ENCODE peak calls at places on chromosomes 11 and 22, in six cellular contexts. One of them, this sample, is unnamed.

GRCh38 chr22:28894793-28895192 is 11.4 kb downstream of the ZNRF3 start:
- DNase-seq in upper lobe of right lung: no peak
- DNase-seq in IMR-90: no peak
- DNase-seq in gastrocnemius medialis: no peak
- DNase-seq in MM.1S: no peak
- DNase-seq in A549: no peak
- DNase-seq in this sample: no peak

GRCh38 chr22:21802056-21802455 is 65.4 kb downstream of the MAPK1 start:
- DNase-seq in A549: no peak
- DNase-seq in upper lobe of right lung: no peak
- DNase-seq in gastrocnemius medialis: no peak
- DNase-seq in MM.1S: no peak
- DNase-seq in IMR-90: peak; percentile 34
- DNase-seq in this sample: no peak

GRCh38 chr11:120244476-120244875 is 4.5 kb downstream of the POU2F3 start:
- DNase-seq in IMR-90: peak; percentile 10
- DNase-seq in A549: no peak
- DNase-seq in gastrocnemius medialis: no peak
- DNase-seq in upper lobe of right lung: no peak
- DNase-seq in MM.1S: no peak
- DNase-seq in this sample: peak; percentile 71

GRCh38 chr11:128303383-128303782 is 284.0 kb downstream of the ETS1 start:
- DNase-seq in A549: no peak
- DNase-seq in MM.1S: no peak
- DNase-seq in IMR-90: no peak
- DNase-seq in gastrocnemius medialis: no peak
- DNase-seq in upper lobe of right lung: no peak
- DNase-seq in this sample: no peak

GRCh38 chr11:100777736-100778135 is 90.6 kb downstream of the ARHGAP42 start:
- DNase-seq in gastrocnemius medialis: no peak
- DNase-seq in A549: no peak
- DNase-seq in upper lobe of right lung: no peak
- DNase-seq in IMR-90: no peak
- DNase-seq in MM.1S: no peak
- DNase-seq in this sample: no peak

GRCh38 chr11:1336836-1337646 is 27.6 kb upstream of the TOLLIP start:
- DNase-seq in gastrocnemius medialis: no peak
- DNase-seq in IMR-90: no peak
- DNase-seq in MM.1S: no peak
- DNase-seq in A549: no peak
- DNase-seq in upper lobe of right lung: peak; percentile 79
- DNase-seq in this sample: no peak

GRCh38 chr22:39220897-39221850 is 23.6 kb downstream of the PDGFB start:
- DNase-seq in A549: no peak
- DNase-seq in IMR-90: peak; percentile 34
- DNase-seq in MM.1S: peak; percentile 37
- DNase-seq in upper lobe of right lung: peak; percentile 36
- DNase-seq in gastrocnemius medialis: no peak
- DNase-seq in this sample: peak; percentile 51

GRCh38 chr11:58395581-58395980 is 11.1 kb downstream of the OR5B3 start:
- DNase-seq in gastrocnemius medialis: no peak
- DNase-seq in IMR-90: peak; percentile 71
- DNase-seq in A549: no peak
- DNase-seq in upper lobe of right lung: no peak
- DNase-seq in MM.1S: no peak
- DNase-seq in this sample: peak; percentile 29

GRCh38 chr11:95324826-95325225 is 93.8 kb upstream of the SESN3 start:
- DNase-seq in upper lobe of right lung: no peak
- DNase-seq in gastrocnemius medialis: no peak
- DNase-seq in MM.1S: no peak
- DNase-seq in IMR-90: no peak
- DNase-seq in A549: no peak
- DNase-seq in this sample: peak; percentile 62

DNA sequence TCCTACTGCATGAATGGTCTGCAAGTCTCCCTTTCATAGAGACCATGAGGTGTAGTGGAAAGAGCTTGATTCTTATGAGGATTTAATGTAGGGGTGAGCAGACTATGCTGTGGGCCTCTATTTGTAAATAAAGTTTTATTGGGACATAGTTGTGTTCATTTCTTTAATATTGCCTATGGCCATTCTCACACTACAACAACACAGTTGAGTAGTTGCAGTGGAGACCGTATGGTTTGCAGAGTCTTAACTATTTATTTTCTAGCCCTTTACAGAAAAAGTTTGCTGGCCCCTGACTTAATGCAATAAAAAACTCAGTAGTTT is 106.2 kb downstream of the ATXN10 start:
- DNase-seq in A549: no peak
- DNase-seq in upper lobe of right lung: no peak
- DNase-seq in IMR-90: no peak
- DNase-seq in gastrocnemius medialis: no peak
- DNase-seq in MM.1S: no peak
- DNase-seq in this sample: no peak
- H3K27ac ChIP-seq in A549: peak overlapping the region; percentile 53
- H3K27ac ChIP-seq in upper lobe of right lung: no peak overlapping the region
- H3K27ac ChIP-seq in IMR-90: no peak overlapping the region
- H3K27ac ChIP-seq in gastrocnemius medialis: no peak overlapping the region
- H3K27ac ChIP-seq in MM.1S: no peak overlapping the region
- H3K27ac ChIP-seq in this sample: peak overlapping the region; percentile 14

DNA sequence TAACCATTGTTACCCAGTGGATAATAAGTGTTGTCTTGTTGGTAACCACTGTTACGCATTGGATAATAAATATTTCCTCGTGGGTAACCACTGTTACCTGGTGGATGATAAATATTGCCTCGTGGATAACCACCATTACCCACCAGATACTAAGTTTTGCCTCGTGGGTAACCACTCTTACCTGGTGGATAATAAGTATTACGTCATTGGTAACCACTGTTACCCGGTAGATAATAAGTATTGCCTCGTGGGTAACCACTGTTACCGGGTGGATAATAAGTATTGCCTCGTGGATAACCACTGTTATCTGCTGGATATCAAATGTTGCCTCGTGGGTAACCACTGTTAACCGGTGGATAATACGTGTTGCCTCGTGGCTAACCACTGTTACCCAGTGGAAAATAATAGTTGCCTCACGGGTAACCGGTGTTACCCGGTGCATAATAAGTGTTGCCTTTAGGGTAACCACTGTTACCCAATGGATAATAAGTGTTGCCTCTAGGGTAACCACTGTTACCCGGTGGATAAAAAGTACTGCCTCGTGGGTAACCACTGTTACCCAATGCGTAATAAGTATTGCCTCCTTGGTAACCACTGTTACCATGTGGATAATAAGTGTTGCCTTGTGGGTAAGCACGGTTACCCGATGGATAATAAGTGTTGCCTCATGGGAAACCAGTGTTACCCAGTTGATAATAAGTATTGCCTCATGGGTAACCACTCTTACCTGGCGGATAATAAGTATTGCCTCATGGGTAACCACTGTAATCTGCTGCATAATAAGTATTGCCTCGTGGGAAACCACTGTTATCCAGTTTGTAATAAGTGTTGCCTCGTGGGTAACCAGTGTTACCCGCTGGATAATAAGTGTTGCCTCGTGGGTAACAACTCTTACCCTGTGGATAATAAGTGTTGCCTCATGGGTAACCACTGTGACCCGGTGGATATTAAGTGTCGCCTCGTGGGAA is 21.9 kb upstream of the NXPE4 start:
- DNase-seq in upper lobe of right lung: no peak
- DNase-seq in MM.1S: no peak
- DNase-seq in gastrocnemius medialis: no peak
- DNase-seq in IMR-90: no peak
- DNase-seq in A549: no peak
- DNase-seq in this sample: no peak
- H3K9me3 ChIP-seq in upper lobe of right lung: no peaks in the 10 kb centered on the region
- H3K9me3 ChIP-seq in MM.1S: no peaks in the 10 kb centered on the region
- H3K9me3 ChIP-seq in gastrocnemius medialis: no peaks in the 10 kb centered on the region
- H3K9me3 ChIP-seq in IMR-90: no peaks in the 10 kb centered on the region
- H3K9me3 ChIP-seq in A549: no peaks in the 10 kb centered on the region
- H3K9me3 ChIP-seq in this sample: no peaks in the 10 kb centered on the region

DNA sequence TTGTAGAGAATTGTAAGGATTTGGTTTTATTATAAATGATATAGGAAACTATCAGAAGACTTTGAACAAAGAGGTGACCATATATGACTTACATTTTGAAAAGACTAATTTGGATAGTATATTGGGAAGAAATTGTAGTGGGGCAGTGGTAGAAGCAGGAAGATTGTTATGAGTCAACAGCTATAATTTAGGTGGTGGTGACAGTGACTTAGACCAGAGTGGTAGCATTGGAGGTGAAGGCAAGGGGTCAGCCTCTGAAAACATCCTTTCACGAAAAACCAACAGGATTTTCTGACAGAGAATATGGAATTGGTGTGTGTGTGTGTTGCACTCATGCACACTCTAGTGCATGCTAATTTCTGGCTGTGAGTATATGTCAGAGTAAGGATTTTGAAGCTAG is 8.1 kb upstream of the HBE1 start:
- DNase-seq in upper lobe of right lung: no peak
- DNase-seq in gastrocnemius medialis: no peak
- DNase-seq in IMR-90: no peak
- DNase-seq in MM.1S: no peak
- DNase-seq in A549: no peak
- DNase-seq in this sample: no peak
- TF ChIP-seq CTCF in upper lobe of right lung: no peak
- TF ChIP-seq CTCF in gastrocnemius medialis: no peak
- TF ChIP-seq CTCF in IMR-90: no peak
- TF ChIP-seq CTCF in MM.1S: no peak
- TF ChIP-seq CTCF in A549: no peak
- TF ChIP-seq CTCF in this sample: no peak

GRCh38 chr11:103110406-103110805 is 1.2 kb downstream of the DYNC2H1 start:
- DNase-seq in upper lobe of right lung: no peak
- DNase-seq in IMR-90: peak; percentile 56
- DNase-seq in A549: peak; percentile 10
- DNase-seq in MM.1S: no peak
- DNase-seq in gastrocnemius medialis: no peak
- DNase-seq in this sample: peak; percentile 55
- H3K27ac ChIP-seq in upper lobe of right lung: no peak overlapping the region
- H3K27ac ChIP-seq in IMR-90: no peak overlapping the region
- H3K27ac ChIP-seq in A549: peak overlapping the region; percentile 67
- H3K27ac ChIP-seq in MM.1S: no peak overlapping the region
- H3K27ac ChIP-seq in gastrocnemius medialis: no peak overlapping the region
- H3K27ac ChIP-seq in this sample: peak overlapping the region; percentile 92

GRCh38 chr11:2652362-2652761 is 47.4 kb downstream of the KCNQ1OT1 start:
- DNase-seq in upper lobe of right lung: peak; percentile 17
- DNase-seq in MM.1S: no peak
- DNase-seq in A549: no peak
- DNase-seq in gastrocnemius medialis: no peak
- DNase-seq in IMR-90: no peak
- DNase-seq in this sample: peak; percentile 37

GRCh38 chr11:2651054-2651617 is 48.7 kb downstream of the KCNQ1OT1 start:
- DNase-seq in upper lobe of right lung: no peak
- DNase-seq in gastrocnemius medialis: no peak
- DNase-seq in A549: no peak
- DNase-seq in MM.1S: no peak
- DNase-seq in IMR-90: no peak
- DNase-seq in this sample: no peak

GRCh38 chr11:2651826-2652237 is 48.0 kb downstream of the KCNQ1OT1 start:
- DNase-seq in gastrocnemius medialis: no peak
- DNase-seq in A549: no peak
- DNase-seq in upper lobe of right lung: peak; percentile 41
- DNase-seq in IMR-90: no peak
- DNase-seq in MM.1S: no peak
- DNase-seq in this sample: peak; percentile 44

GRCh38 chr11:2653930-2654739 is 45.7 kb downstream of the KCNQ1OT1 start:
- DNase-seq in MM.1S: no peak
- DNase-seq in gastrocnemius medialis: no peak
- DNase-seq in upper lobe of right lung: peak; percentile 40
- DNase-seq in IMR-90: no peak
- DNase-seq in A549: no peak
- DNase-seq in this sample: peak; percentile 48

DNA sequence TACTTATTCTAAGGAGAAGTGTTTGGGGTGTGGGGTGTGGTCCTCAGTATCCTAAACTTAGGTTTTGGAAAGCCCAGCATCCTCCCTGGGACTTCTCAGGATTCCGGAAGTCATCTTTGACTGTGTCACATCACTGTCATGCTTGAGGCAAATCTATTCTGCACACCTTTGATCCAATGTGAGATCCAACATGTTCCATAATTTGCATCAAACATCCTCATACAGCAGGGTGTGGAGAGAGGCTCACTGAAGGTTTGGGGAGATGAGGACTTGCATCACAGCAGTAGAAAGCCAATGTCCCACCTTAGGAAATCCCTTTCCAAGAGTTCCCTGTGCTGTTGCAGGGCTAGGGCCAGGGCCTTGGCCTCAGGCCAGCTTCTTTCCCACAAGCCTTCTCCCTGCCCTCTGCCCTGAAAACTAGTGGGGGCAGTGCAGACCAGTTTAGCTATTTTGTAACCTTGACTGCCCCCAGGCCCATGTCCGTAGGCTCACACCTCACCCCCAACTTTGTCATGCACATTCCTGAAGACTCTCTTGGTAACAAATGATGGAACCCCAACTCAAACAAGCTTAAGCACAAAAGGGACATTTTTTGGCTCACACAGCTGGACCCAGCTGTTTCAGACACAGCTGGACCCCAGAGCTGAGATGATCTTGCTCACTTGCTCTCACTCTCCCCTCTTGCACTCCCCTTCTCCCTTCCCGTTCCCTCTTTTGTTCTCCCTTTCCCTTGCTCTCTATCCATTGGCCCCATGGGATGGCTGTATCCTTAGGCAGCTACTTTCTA is 46.7 kb downstream of the KCNQ1OT1 start:
- DNase-seq in MM.1S: no peak
- DNase-seq in IMR-90: no peak
- DNase-seq in gastrocnemius medialis: no peak
- DNase-seq in A549: no peak
- DNase-seq in upper lobe of right lung: peak; percentile 26
- DNase-seq in this sample: peak; percentile 63
- H3K9me3 ChIP-seq in MM.1S: no peaks in the 10 kb centered on the region
- H3K9me3 ChIP-seq in IMR-90: peaks cover 69% of the 10 kb centered on the region
- H3K9me3 ChIP-seq in gastrocnemius medialis: peaks cover 12% of the 10 kb centered on the region
- H3K9me3 ChIP-seq in A549: peaks cover 99% of the 10 kb centered on the region
- H3K9me3 ChIP-seq in upper lobe of right lung: peaks cover 19% of the 10 kb centered on the region
- H3K9me3 ChIP-seq in this sample: peaks cover 23% of the 10 kb centered on the region

This sample was measured in osteoblast.